ENCODE peak calls at places on chromosomes 3 and 15, in nine cellular contexts. One of them, this sample, is unnamed.

GRCh38 chr3:25843332-25843731 is 53.4 kb downstream of the OXSM start:
- DNase-seq in sigmoid colon: no peak
- DNase-seq in esophagus muscularis mucosa: no peak
- DNase-seq in A549: no peak
- DNase-seq in suprapubic skin: no peak
- DNase-seq in ovary: no peak
- DNase-seq in SK-N-SH: no peak
- DNase-seq in K562: no peak
- DNase-seq in upper lobe of left lung: no peak
- DNase-seq in this sample: no peak

GRCh38 chr3:65871305-65872141 is 167.2 kb downstream of the MAGI1 start:
- DNase-seq in sigmoid colon: peak; percentile 70
- DNase-seq in esophagus muscularis mucosa: peak; percentile 55
- DNase-seq in A549: no peak
- DNase-seq in suprapubic skin: no peak
- DNase-seq in ovary: peak; percentile 39
- DNase-seq in SK-N-SH: peak; percentile 32
- DNase-seq in K562: no peak
- DNase-seq in upper lobe of left lung: no peak
- DNase-seq in this sample: peak; percentile 88

GRCh38 chr15:63067976-63068743 is 25.6 kb downstream of the TPM1 start:
- DNase-seq in sigmoid colon: no peak
- DNase-seq in esophagus muscularis mucosa: no peak
- DNase-seq in A549: no peak
- DNase-seq in suprapubic skin: no peak
- DNase-seq in ovary: no peak
- DNase-seq in SK-N-SH: no peak
- DNase-seq in K562: no peak
- DNase-seq in upper lobe of left lung: no peak
- DNase-seq in this sample: no peak

GRCh38 chr15:92294759-92295158 is 98.9 kb upstream of the ST8SIA2 start:
- DNase-seq in sigmoid colon: no peak
- DNase-seq in esophagus muscularis mucosa: no peak
- DNase-seq in A549: no peak
- DNase-seq in suprapubic skin: no peak
- DNase-seq in ovary: no peak
- DNase-seq in SK-N-SH: no peak
- DNase-seq in K562: no peak
- DNase-seq in upper lobe of left lung: no peak
- DNase-seq in this sample: no peak

GRCh38 chr3:60657972-60658371 is 593.3 kb downstream of the FHIT start:
- DNase-seq in sigmoid colon: no peak
- DNase-seq in esophagus muscularis mucosa: no peak
- DNase-seq in A549: no peak
- DNase-seq in suprapubic skin: no peak
- DNase-seq in ovary: no peak
- DNase-seq in SK-N-SH: no peak
- DNase-seq in K562: no peak
- DNase-seq in upper lobe of left lung: no peak
- DNase-seq in this sample: no peak

GRCh38 chr15:63435416-63435815 is 53.8 kb upstream of the CA12 start:
- DNase-seq in sigmoid colon: no peak
- DNase-seq in esophagus muscularis mucosa: no peak
- DNase-seq in A549: no peak
- DNase-seq in suprapubic skin: no peak
- DNase-seq in ovary: no peak
- DNase-seq in SK-N-SH: no peak
- DNase-seq in K562: no peak
- DNase-seq in upper lobe of left lung: no peak
- DNase-seq in this sample: no peak

GRCh38 chr3:117562000-117562399 is 852.4 kb downstream of the TUSC7 start:
- DNase-seq in sigmoid colon: no peak
- DNase-seq in esophagus muscularis mucosa: no peak
- DNase-seq in A549: no peak
- DNase-seq in suprapubic skin: no peak
- DNase-seq in ovary: no peak
- DNase-seq in SK-N-SH: no peak
- DNase-seq in K562: no peak
- DNase-seq in upper lobe of left lung: no peak
- DNase-seq in this sample: no peak

GRCh38 chr3:5581743-5582142 is 394.2 kb downstream of the EDEM1 start:
- DNase-seq in sigmoid colon: no peak
- DNase-seq in esophagus muscularis mucosa: no peak
- DNase-seq in A549: no peak
- DNase-seq in suprapubic skin: no peak
- DNase-seq in ovary: no peak
- DNase-seq in SK-N-SH: no peak
- DNase-seq in K562: no peak
- DNase-seq in upper lobe of left lung: no peak
- DNase-seq in this sample: no peak

GRCh38 chr15:29612096-29612495 is 210.2 kb downstream of the TJP1 start:
- DNase-seq in sigmoid colon: no peak
- DNase-seq in esophagus muscularis mucosa: no peak
- DNase-seq in A549: no peak
- DNase-seq in suprapubic skin: no peak
- DNase-seq in ovary: no peak
- DNase-seq in SK-N-SH: no peak
- DNase-seq in K562: no peak
- DNase-seq in upper lobe of left lung: no peak
- DNase-seq in this sample: no peak

GRCh38 chr3:105349988-105350387 is 16.7 kb upstream of the ALCAM start:
- DNase-seq in sigmoid colon: no peak
- DNase-seq in esophagus muscularis mucosa: no peak
- DNase-seq in A549: no peak
- DNase-seq in suprapubic skin: no peak
- DNase-seq in ovary: no peak
- DNase-seq in SK-N-SH: peak; percentile 39
- DNase-seq in K562: no peak
- DNase-seq in upper lobe of left lung: no peak
- DNase-seq in this sample: no peak

GRCh38 chr3:177753498-177754155 is 556.3 kb upstream of the TBL1XR1 start:
- DNase-seq in sigmoid colon: peak; percentile 81
- DNase-seq in esophagus muscularis mucosa: no peak
- DNase-seq in A549: no peak
- DNase-seq in suprapubic skin: no peak
- DNase-seq in ovary: peak; percentile 81
- DNase-seq in SK-N-SH: peak; percentile 55
- DNase-seq in K562: no peak
- DNase-seq in upper lobe of left lung: no peak
- DNase-seq in this sample: no peak

GRCh38 chr3:156311431-156311830 is 191.1 kb downstream of the KCNAB1 start:
- DNase-seq in sigmoid colon: no peak
- DNase-seq in esophagus muscularis mucosa: no peak
- DNase-seq in A549: no peak
- DNase-seq in suprapubic skin: no peak
- DNase-seq in ovary: no peak
- DNase-seq in SK-N-SH: no peak
- DNase-seq in K562: no peak
- DNase-seq in upper lobe of left lung: no peak
- DNase-seq in this sample: no peak

GRCh38 chr3:183536238-183536880 is 19.1 kb downstream of the KLHL6 start:
- DNase-seq in sigmoid colon: no peak
- DNase-seq in esophagus muscularis mucosa: no peak
- DNase-seq in A549: no peak
- DNase-seq in suprapubic skin: no peak
- DNase-seq in ovary: no peak
- DNase-seq in SK-N-SH: no peak
- DNase-seq in K562: no peak
- DNase-seq in upper lobe of left lung: no peak
- DNase-seq in this sample: no peak

GRCh38 chr3:183532620-183533409 is 22.7 kb downstream of the KLHL6 start:
- DNase-seq in sigmoid colon: no peak
- DNase-seq in esophagus muscularis mucosa: no peak
- DNase-seq in A549: no peak
- DNase-seq in suprapubic skin: no peak
- DNase-seq in ovary: no peak
- DNase-seq in SK-N-SH: no peak
- DNase-seq in K562: peak; percentile 54
- DNase-seq in upper lobe of left lung: no peak
- DNase-seq in this sample: no peak

GRCh38 chr3:183537295-183537730 is 18.2 kb downstream of the KLHL6 start:
- DNase-seq in sigmoid colon: no peak
- DNase-seq in esophagus muscularis mucosa: no peak
- DNase-seq in A549: no peak
- DNase-seq in suprapubic skin: no peak
- DNase-seq in ovary: no peak
- DNase-seq in SK-N-SH: no peak
- DNase-seq in K562: no peak
- DNase-seq in upper lobe of left lung: no peak
- DNase-seq in this sample: no peak

GRCh38 chr3:183533410-183534132 is 21.9 kb downstream of the KLHL6 start:
- DNase-seq in sigmoid colon: no peak
- DNase-seq in esophagus muscularis mucosa: no peak
- DNase-seq in A549: no peak
- DNase-seq in suprapubic skin: no peak
- DNase-seq in ovary: no peak
- DNase-seq in SK-N-SH: no peak
- DNase-seq in K562: no peak
- DNase-seq in upper lobe of left lung: no peak
- DNase-seq in this sample: no peak

DNA sequence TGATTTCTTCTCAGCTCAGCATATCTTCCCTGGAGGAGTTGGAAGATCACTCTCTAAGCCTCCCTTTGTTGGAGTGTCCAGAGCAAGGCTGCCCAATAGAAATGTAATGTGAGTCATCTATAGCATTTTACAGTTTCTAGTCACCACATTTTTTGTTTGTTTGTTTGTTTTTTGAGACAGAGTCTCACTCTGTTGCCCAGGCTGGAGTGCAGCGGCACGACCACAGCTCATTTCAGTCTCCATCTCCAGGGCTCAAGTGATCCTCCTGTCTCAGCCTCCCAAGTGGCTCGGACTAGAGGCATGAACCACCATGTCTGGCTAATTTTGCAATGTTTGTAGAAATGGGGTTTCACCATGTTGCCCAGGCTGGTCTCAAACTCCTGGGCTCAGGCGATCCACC is 21.3 kb downstream of the KLHL6 start:
- DNase-seq in sigmoid colon: no peak
- DNase-seq in esophagus muscularis mucosa: no peak
- DNase-seq in A549: no peak
- DNase-seq in suprapubic skin: no peak
- DNase-seq in ovary: no peak
- DNase-seq in SK-N-SH: no peak
- DNase-seq in K562: no peak
- DNase-seq in upper lobe of left lung: no peak
- DNase-seq in this sample: no peak
- TF ChIP-seq EP300 in sigmoid colon: no peak
- TF ChIP-seq EP300 in esophagus muscularis mucosa: no peak
- TF ChIP-seq EP300 in A549: no peak
- TF ChIP-seq EP300 in suprapubic skin: no peak
- TF ChIP-seq EP300 in ovary: no peak
- TF ChIP-seq EP300 in SK-N-SH: no peak
- TF ChIP-seq EP300 in K562: no peak
- TF ChIP-seq EP300 in upper lobe of left lung: no peak
- TF ChIP-seq EP300 in this sample: no peak

GRCh38 chr3:133574260-133574881 is 885 bp downstream of the CDV3 start:
- DNase-seq in sigmoid colon: peak; percentile 84
- DNase-seq in esophagus muscularis mucosa: no peak
- DNase-seq in A549: no peak
- DNase-seq in suprapubic skin: peak; percentile 85
- DNase-seq in ovary: peak; percentile 82
- DNase-seq in SK-N-SH: peak; percentile 85
- DNase-seq in K562: peak; percentile 66
- DNase-seq in upper lobe of left lung: peak; percentile 95
- DNase-seq in this sample: peak; percentile 76
- TF ChIP-seq EP300 in sigmoid colon: no peak
- TF ChIP-seq EP300 in esophagus muscularis mucosa: no peak
- TF ChIP-seq EP300 in A549: no peak
- TF ChIP-seq EP300 in suprapubic skin: no peak
- TF ChIP-seq EP300 in ovary: no peak
- TF ChIP-seq EP300 in SK-N-SH: no peak
- TF ChIP-seq EP300 in K562: no peak
- TF ChIP-seq EP300 in upper lobe of left lung: no peak
- TF ChIP-seq EP300 in this sample: no peak

DNA sequence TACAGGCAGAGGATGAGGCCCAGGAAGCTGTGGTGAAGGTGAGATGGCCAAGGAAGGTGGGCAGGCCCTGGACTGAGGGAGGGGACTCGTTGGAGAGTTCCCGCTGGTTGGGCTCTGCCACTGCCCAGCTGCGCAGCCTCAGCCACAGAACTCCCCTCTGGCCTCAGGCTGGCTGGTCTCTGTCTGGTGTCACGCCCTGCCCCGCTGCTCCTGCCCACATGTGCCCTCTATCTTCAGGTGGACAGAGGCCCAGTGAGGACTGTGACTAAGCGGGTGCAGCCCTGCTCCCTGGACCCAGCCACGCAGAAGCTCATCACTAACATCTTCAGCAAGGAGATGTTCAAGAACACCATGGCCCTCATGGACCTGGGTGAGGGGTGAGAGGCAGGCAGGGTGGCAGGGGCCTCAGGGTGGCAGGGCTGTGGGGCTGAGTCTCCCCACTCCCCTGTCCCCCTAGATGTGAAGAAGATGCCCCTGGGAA is 2.4 kb downstream of the PARP3 start:
- DNase-seq in sigmoid colon: peak; percentile 55
- DNase-seq in esophagus muscularis mucosa: no peak
- DNase-seq in A549: no peak
- DNase-seq in suprapubic skin: no peak
- DNase-seq in ovary: no peak
- DNase-seq in SK-N-SH: no peak
- DNase-seq in K562: no peak
- DNase-seq in upper lobe of left lung: no peak
- DNase-seq in this sample: no peak
- TF ChIP-seq EP300 in sigmoid colon: no peak
- TF ChIP-seq EP300 in esophagus muscularis mucosa: no peak
- TF ChIP-seq EP300 in A549: no peak
- TF ChIP-seq EP300 in suprapubic skin: no peak
- TF ChIP-seq EP300 in ovary: no peak
- TF ChIP-seq EP300 in SK-N-SH: no peak
- TF ChIP-seq EP300 in K562: no peak
- TF ChIP-seq EP300 in upper lobe of left lung: no peak
- TF ChIP-seq EP300 in this sample: no peak

DNA sequence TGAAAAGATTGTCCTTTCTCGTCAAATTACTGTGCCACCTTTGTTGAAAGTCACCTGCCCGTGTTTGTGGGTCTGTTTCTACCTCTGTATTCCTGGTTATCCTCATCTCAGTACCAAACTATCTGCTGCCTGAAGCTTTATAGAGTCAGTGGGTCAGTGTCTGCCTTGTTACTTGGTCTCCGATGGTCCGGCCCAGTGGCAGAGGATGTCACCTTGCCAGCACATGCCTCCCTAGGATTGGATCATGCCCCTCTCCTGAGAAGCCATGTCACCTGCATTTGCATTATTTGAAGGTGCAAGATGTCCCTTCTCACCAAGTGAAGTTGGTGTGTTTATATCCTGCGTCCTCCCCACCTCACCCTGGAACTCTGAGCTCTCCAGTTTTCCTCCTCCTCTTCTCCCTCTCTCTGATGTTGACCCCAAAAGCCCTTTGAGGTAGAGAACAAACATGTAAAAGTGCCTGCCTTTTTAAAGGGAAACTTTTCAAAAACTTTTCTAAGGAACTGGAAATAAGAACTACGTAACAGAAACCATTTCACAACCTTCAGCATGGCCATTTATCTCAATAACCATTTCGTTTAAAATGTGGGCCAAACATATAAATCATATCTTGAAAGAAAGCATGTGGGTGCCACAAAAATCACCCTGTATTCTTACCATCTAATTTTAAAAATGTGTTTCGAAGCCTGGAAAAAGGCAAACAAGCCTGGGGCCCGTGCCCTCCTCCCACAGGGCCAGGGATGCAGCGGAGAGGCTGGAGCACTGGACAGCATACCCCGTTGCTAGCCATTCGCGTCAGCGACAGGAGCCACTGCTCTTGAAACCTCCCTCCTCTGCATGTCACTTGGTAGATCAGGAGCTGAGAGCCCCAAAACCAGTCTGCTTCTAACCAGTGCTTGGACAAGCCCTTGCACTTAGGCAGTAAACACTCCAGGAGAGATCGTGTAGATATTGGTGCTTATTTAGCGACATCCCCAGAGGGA is 102.1 kb downstream of the VGLL4 start:
- DNase-seq in sigmoid colon: peak; percentile 62
- DNase-seq in esophagus muscularis mucosa: no peak
- DNase-seq in A549: no peak
- DNase-seq in suprapubic skin: no peak
- DNase-seq in ovary: peak; percentile 12
- DNase-seq in SK-N-SH: no peak
- DNase-seq in K562: no peak
- DNase-seq in upper lobe of left lung: no peak
- DNase-seq in this sample: no peak
- TF ChIP-seq EP300 in sigmoid colon: peak; percentile 30
- TF ChIP-seq EP300 in esophagus muscularis mucosa: no peak
- TF ChIP-seq EP300 in A549: no peak
- TF ChIP-seq EP300 in suprapubic skin: no peak
- TF ChIP-seq EP300 in ovary: no peak
- TF ChIP-seq EP300 in SK-N-SH: no peak
- TF ChIP-seq EP300 in K562: no peak
- TF ChIP-seq EP300 in upper lobe of left lung: no peak
- TF ChIP-seq EP300 in this sample: no peak

This sample was measured in stomach.